ENCODE peak calls at places on chromosomes 7 and 10, in eight cellular contexts. D is tibial artery; Q is Panc1; L is MM.1S; C is endothelial cell of umbilical vein; G is cardiac muscle cell; K is naive thymus-derived CD4-positive, alpha-beta T cell; M is GM12878. A is an unnamed sample. For H3K4me1, the result is how much of the 10 kb centered on the place peaks cover.

GRCh38 chr7:97499204-97499603 is 232.7 kb upstream of the TAC1 start:
- DNase-seq in D (no peak), Q (peak), L (peak), C (no peak), G (peak), K (no peak), M (no peak), A (peak)

GRCh38 chr7:53015463-53015862 is 20.0 kb upstream of the POM121L12 start:
- DNase-seq in D (no peak), Q (no peak), L (no peak), C (no peak), G (no peak), K (no peak), M (no peak), A (no peak)

GRCh38 chr7:155684546-155684945 is 40.1 kb downstream of the RBM33 start:
- DNase-seq in D (no peak), Q (no peak), L (no peak), C (no peak), G (peak), K (no peak), M (no peak), A (no peak)

GRCh38 chr7:150425670-150426069 is 24.8 kb upstream of the GIMAP8 start:
- DNase-seq in D (no peak), Q (no peak), L (no peak), C (no peak), G (no peak), K (no peak), M (no peak), A (no peak)

GRCh38 chr7:27053153-27053552 is 42.6 kb downstream of the HOXA1 start:
- DNase-seq in D (no peak), Q (no peak), L (no peak), C (no peak), G (no peak), K (no peak), M (no peak), A (no peak)

GRCh38 chr10:87927091-87927490 is 63.7 kb downstream of the PTEN start:
- DNase-seq in D (no peak), Q (no peak), L (no peak), C (peak), G (no peak), K (no peak), M (no peak), A (no peak)

GRCh38 chr10:99368646-99369045 is 39.5 kb downstream of the CNNM1 start:
- DNase-seq in D (no peak), Q (no peak), L (no peak), C (no peak), G (no peak), K (no peak), M (no peak), A (no peak)

GRCh38 chr7:23787272-23787671 is 77.3 kb downstream of the STK31 start:
- DNase-seq in D (no peak), Q (no peak), L (no peak), C (no peak), G (no peak), K (no peak), M (no peak), A (no peak)

GRCh38 chr7:132049462-132050304 is 493.3 kb upstream of the PODXL start:
- DNase-seq in D (no peak), Q (peak), L (peak), C (peak), G (peak), K (no peak), M (no peak), A (peak)

GRCh38 chr10:49609283-49610014 is 661 bp upstream of the SLC18A3 start:
- DNase-seq in D (peak), Q (no peak), L (no peak), C (no peak), G (peak), K (no peak), M (no peak), A (no peak)

GRCh38 chr7:116487907-116488521 is 11.5 kb upstream of the CAV2 start:
- DNase-seq in D (no peak), Q (no peak), L (no peak), C (no peak), G (no peak), K (no peak), M (no peak), A (no peak)

GRCh38 chr7:2956526-2957368 is 86.9 kb downstream of the CARD11 start:
- DNase-seq in D (peak), Q (no peak), L (no peak), C (peak), G (no peak), K (no peak), M (no peak), A (no peak)

GRCh38 chr7:150420987-150421674 is 29.3 kb upstream of the GIMAP8 start:
- DNase-seq in D (peak), Q (peak), L (peak), C (peak), G (peak), K (peak), M (no peak), A (no peak)

GRCh38 chr7:39733881-39734571 is 110.7 kb downstream of the RALA start:
- DNase-seq in D (no peak), Q (no peak), L (no peak), C (peak), G (no peak), K (no peak), M (no peak), A (no peak)

GRCh38 chr7:141295367-141295895 is 221.6 kb downstream of the TMEM178B start:
- DNase-seq in D (no peak), Q (no peak), L (no peak), C (no peak), G (no peak), K (no peak), M (no peak), A (no peak)

GRCh38 chr7:28456037-28456436 is 43.7 kb downstream of the CREB5 start:
- DNase-seq in D (no peak), Q (no peak), L (no peak), C (no peak), G (no peak), K (no peak), M (no peak), A (no peak)

GRCh38 chr10:48523212-48523819 is 81.6 kb downstream of the ARHGAP22 start:
- DNase-seq in D (peak), Q (no peak), L (no peak), C (peak), G (peak), K (no peak), M (no peak), A (no peak)

GRCh38 chr7:129469930-129470329 is 32.4 kb upstream of the SMKR1 start:
- DNase-seq in D (no peak), Q (no peak), L (no peak), C (no peak), G (no peak), K (no peak), M (no peak), A (no peak)

DNA sequence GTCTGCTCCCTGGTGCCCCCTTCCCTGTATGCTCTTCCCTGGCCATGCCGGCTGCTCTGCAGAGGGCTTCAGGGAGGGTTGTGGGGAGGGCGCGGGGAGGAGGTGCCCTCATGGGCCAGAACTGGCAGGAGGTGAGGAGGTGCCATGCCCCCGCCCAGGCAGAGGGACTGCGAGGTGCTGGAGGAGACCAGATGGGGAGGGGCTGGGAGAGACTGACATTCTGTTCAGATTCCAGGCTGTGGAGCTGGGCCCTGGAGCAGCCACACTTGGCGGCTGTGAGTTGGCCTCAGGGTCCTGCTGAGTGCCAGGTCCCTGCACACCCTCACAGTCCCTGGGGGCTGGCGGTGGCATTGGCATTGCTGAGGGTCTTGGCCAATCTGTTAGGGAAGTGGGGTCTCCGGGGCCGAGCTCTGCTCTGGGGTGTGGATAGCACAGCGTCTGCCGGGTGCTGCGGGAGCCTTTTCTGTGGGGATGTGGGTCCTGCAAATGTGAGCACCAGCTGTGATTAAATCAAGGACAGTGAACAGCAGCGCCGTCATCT is 25.4 kb downstream of the INPP5A start:
- DNase-seq in D (no peak), Q (no peak), L (no peak), C (no peak), G (no peak), K (no peak), M (no peak), A (no peak)
- H3K4me3 ChIP-seq in D (no peak), Q (no peak), L (no peak), C (no peak), G (no peak), K (no peak), M (no peak), A (no peak)

DNA sequence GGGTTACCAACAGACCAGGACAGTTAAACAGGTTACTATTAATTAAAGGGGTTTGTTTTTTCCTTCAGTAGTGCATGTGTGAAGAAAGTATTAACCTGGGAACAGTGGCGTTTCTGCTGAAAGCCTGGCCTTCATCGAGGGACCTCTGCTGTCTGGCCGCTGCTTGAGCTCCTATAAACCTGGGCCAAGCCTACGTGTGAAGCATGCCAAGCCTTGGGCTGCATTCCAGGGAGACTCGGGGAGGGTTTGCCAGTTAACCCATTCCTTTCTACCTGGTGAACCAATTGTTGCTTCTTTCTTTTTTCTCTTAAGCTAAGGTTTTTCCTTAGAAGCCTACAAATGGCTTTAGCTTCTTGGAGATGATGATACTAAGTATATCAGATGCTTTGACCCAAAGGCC is 23.6 kb downstream of the PFKP start:
- DNase-seq in D (peak), Q (no peak), L (no peak), C (peak), G (peak), K (no peak), M (no peak), A (no peak)
- H3K4me1 ChIP-seq in D (under half), Q (half or more), L (under half), C (half or more), G (half or more), K (under half), M (under half), A (under half)

DNA sequence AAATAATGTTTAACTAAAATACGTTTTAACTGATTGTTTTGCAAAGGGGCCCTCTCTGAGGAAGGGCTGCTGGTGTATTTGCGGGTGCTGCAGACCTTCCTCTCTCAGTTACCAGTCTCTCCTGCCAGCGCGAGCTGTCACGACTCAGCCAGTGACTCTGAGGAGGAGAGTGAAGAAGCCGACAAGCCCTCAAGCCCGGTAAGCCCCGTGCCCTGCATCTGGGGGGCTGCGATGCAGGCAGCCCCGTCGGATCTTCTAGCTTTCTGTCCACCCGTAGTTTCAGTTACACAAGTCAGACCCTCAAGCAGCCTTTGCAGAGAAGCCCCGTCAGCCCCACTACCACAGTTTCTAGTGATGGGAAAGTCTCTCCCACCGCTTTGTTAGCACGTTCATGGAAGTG is 45.1 kb downstream of the UBE3C start:
- DNase-seq in D (no peak), Q (no peak), L (no peak), C (no peak), G (no peak), K (no peak), M (no peak), A (no peak)
- H3K27ac ChIP-seq in D (no peak), Q (no peak), L (no peak), C (no peak), G (no peak), K (no peak), M (no peak), A (no peak)

DNA sequence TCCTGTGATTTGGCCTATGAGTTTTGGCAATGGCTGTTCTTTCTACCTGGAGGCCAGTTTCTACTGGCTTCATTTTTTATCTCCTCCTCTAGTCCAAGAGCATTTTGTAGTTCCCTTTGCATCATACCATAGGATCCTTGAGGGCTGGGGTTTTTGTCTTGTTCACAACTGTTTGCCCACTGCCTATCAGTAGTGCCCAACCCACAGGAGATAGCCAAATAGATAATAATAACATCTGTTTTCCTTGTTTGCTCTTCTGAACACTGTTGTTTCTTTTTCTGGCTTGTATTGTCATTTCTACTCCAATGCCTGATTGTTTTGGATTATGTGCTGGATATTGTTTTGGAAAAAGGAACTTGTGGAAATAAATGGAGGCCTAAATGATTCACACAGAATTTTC is 3.4 kb downstream of the CDK1 start:
- DNase-seq in D (no peak), Q (no peak), L (no peak), C (no peak), G (no peak), K (no peak), M (no peak), A (no peak)
- H3K4me3 ChIP-seq in D (no peak), Q (no peak), L (no peak), C (no peak), G (no peak), K (no peak), M (peak), A (no peak)

GRCh38 chr10:71234970-71235681 is 22.8 kb downstream of the UNC5B start:
- DNase-seq in D (peak), Q (no peak), L (no peak), C (no peak), G (peak), K (no peak), M (no peak), A (no peak)

GRCh38 chr10:71231196-71231595 is 18.8 kb downstream of the UNC5B start:
- DNase-seq in D (no peak), Q (no peak), L (no peak), C (no peak), G (no peak), K (no peak), M (no peak), A (no peak)

GRCh38 chr10:71234017-71234894 is 21.9 kb downstream of the UNC5B start:
- DNase-seq in D (no peak), Q (no peak), L (no peak), C (no peak), G (no peak), K (no peak), M (no peak), A (no peak)

GRCh38 chr10:71232089-71232998 is 20.0 kb downstream of the UNC5B start:
- DNase-seq in D (peak), Q (no peak), L (no peak), C (no peak), G (no peak), K (no peak), M (no peak), A (no peak)

DNA sequence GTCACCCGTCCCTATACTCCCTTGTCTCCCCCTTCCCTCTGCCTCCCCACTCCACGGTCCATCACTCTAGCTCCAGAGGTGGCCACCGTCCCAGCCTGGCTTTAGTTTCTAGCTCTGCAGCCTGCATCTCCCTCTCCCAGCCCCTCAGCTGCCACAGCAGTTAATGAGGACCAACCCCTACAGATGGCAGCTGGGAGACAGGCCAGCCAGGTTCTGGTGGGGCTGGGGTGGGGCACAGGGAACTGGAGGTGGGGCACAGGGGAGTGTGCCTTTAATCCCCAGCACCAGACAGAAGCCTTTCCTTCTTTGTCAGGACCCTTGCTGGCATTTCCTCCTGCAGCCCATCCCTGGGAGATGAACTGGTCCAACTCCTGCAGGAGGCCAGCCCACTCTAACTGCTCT is 21.1 kb downstream of the UNC5B start:
- DNase-seq in D (no peak), Q (no peak), L (no peak), C (no peak), G (no peak), K (no peak), M (no peak), A (no peak)
- H3K4me1 ChIP-seq in D (half or more), Q (under half), L (under half), C (under half), G (half or more), K (under half), M (under half), A (under half)

GRCh38 chr10:89643431-89643811 is 1.6 kb downstream of the PANK1 start:
- DNase-seq in D (no peak), Q (no peak), L (no peak), C (no peak), G (no peak), K (no peak), M (no peak), A (no peak)
- H3K27ac ChIP-seq in D (peak), Q (peak), L (no peak), C (no peak), G (peak), K (no peak), M (no peak), A (no peak)

DNA sequence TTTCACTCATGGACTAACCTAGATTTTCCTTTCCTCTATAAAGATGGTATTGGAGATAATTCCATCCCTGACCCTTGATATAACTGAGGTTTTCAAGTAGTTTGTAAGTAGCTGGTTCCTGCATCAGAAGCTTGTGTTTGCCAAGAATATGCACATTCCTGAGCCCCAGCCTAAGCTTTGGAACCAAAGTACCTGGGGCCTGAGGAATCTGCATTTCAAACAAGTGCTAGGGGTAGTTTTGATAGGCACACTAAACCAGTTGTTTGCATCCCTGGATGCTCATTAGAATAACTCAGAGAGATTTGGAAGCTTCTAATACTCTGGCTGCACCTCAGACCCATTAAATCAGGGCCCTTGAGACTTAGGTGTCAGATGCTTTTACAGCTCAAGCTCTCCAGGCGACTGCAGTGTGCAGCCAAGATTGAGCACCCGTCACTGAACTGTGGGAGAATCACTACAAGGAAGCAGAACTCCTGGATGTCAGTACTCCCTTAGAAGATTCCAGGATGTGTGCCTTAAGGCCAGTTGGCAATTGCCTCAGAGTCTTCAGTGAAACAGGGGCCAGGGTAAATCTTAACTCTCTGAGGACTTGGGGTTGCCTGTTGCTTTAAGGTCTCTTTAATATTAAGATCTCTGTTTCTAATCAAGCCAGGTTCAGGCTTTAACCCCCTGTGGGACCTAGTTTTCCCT is 565.0 kb downstream of the REEP3 start:
- DNase-seq in D (no peak), Q (no peak), L (no peak), C (no peak), G (no peak), K (no peak), M (no peak), A (peak)
- H3K4me3 ChIP-seq in D (no peak), Q (no peak), L (no peak), C (no peak), G (no peak), K (no peak), M (no peak), A (no peak)

A was measured in iPS DF 6.9.